ENCODE peak calls at places on chromosomes 5 and 9, in four cellular contexts. One of them, this sample, is unnamed.
A peak's percentile ranks its signal among the peaks of the same experiment; 100 is the strongest.

GRCh38 chr5:112146323-112146848 is 272.7 kb downstream of the EPB41L4A start:
- DNase-seq in stimulated activated CD8-positive, alpha-beta memory T cell treated with anti-CD3 and anti-CD28 coated beads, Interleukin-4, amount 100 ng/mL, for 24 hours: no peak
- DNase-seq in HuH-7: no peak
- DNase-seq in amniotic epithelial cell: peak; percentile 89
- DNase-seq in this sample: no peak

GRCh38 chr9:87405677-87406544 is 91.8 kb upstream of the DAPK1 start:
- DNase-seq in stimulated activated CD8-positive, alpha-beta memory T cell treated with anti-CD3 and anti-CD28 coated beads, Interleukin-4, amount 100 ng/mL, for 24 hours: no peak
- DNase-seq in HuH-7: no peak
- DNase-seq in amniotic epithelial cell: peak; percentile 77
- DNase-seq in this sample: no peak

GRCh38 chr5:93746406-93747056 is 5.1 kb upstream of the POU5F2 start:
- DNase-seq in stimulated activated CD8-positive, alpha-beta memory T cell treated with anti-CD3 and anti-CD28 coated beads, Interleukin-4, amount 100 ng/mL, for 24 hours: no peak
- DNase-seq in HuH-7: no peak
- DNase-seq in amniotic epithelial cell: peak; percentile 58
- DNase-seq in this sample: no peak

GRCh38 chr9:123339666-123340414 is 16.2 kb upstream of the CRB2 start:
- DNase-seq in stimulated activated CD8-positive, alpha-beta memory T cell treated with anti-CD3 and anti-CD28 coated beads, Interleukin-4, amount 100 ng/mL, for 24 hours: no peak
- DNase-seq in HuH-7: no peak
- DNase-seq in amniotic epithelial cell: peak; percentile 77
- DNase-seq in this sample: no peak

GRCh38 chr9:7961076-7961475 is 161.5 kb upstream of the DMAC1 start:
- DNase-seq in stimulated activated CD8-positive, alpha-beta memory T cell treated with anti-CD3 and anti-CD28 coated beads, Interleukin-4, amount 100 ng/mL, for 24 hours: no peak
- DNase-seq in HuH-7: no peak
- DNase-seq in amniotic epithelial cell: no peak
- DNase-seq in this sample: no peak

GRCh38 chr5:104189909-104190308 is 627.3 kb upstream of the NUDT12 start:
- DNase-seq in stimulated activated CD8-positive, alpha-beta memory T cell treated with anti-CD3 and anti-CD28 coated beads, Interleukin-4, amount 100 ng/mL, for 24 hours: no peak
- DNase-seq in HuH-7: no peak
- DNase-seq in amniotic epithelial cell: peak; percentile 89
- DNase-seq in this sample: no peak

GRCh38 chr9:134005381-134005780 is 13.3 kb upstream of the VAV2 start:
- DNase-seq in stimulated activated CD8-positive, alpha-beta memory T cell treated with anti-CD3 and anti-CD28 coated beads, Interleukin-4, amount 100 ng/mL, for 24 hours: no peak
- DNase-seq in HuH-7: no peak
- DNase-seq in amniotic epithelial cell: no peak
- DNase-seq in this sample: no peak

GRCh38 chr5:131987251-131987650 is 24.2 kb downstream of the ACSL6 start:
- DNase-seq in stimulated activated CD8-positive, alpha-beta memory T cell treated with anti-CD3 and anti-CD28 coated beads, Interleukin-4, amount 100 ng/mL, for 24 hours: no peak
- DNase-seq in HuH-7: no peak
- DNase-seq in amniotic epithelial cell: no peak
- DNase-seq in this sample: no peak

GRCh38 chr9:133793471-133793870 is 55.3 kb upstream of the SARDH start:
- DNase-seq in stimulated activated CD8-positive, alpha-beta memory T cell treated with anti-CD3 and anti-CD28 coated beads, Interleukin-4, amount 100 ng/mL, for 24 hours: no peak
- DNase-seq in HuH-7: no peak
- DNase-seq in amniotic epithelial cell: no peak
- DNase-seq in this sample: no peak

GRCh38 chr9:4517274-4517673 is 27.0 kb downstream of the SLC1A1 start:
- DNase-seq in stimulated activated CD8-positive, alpha-beta memory T cell treated with anti-CD3 and anti-CD28 coated beads, Interleukin-4, amount 100 ng/mL, for 24 hours: no peak
- DNase-seq in HuH-7: no peak
- DNase-seq in amniotic epithelial cell: peak; percentile 21
- DNase-seq in this sample: no peak

GRCh38 chr5:54443264-54443663 is 12.2 kb upstream of the HSPB3 start:
- DNase-seq in stimulated activated CD8-positive, alpha-beta memory T cell treated with anti-CD3 and anti-CD28 coated beads, Interleukin-4, amount 100 ng/mL, for 24 hours: no peak
- DNase-seq in HuH-7: no peak
- DNase-seq in amniotic epithelial cell: peak; percentile 40
- DNase-seq in this sample: peak; percentile 1

GRCh38 chr5:535781-536698 is 11.8 kb upstream of the SLC9A3 start:
- DNase-seq in stimulated activated CD8-positive, alpha-beta memory T cell treated with anti-CD3 and anti-CD28 coated beads, Interleukin-4, amount 100 ng/mL, for 24 hours: no peak
- DNase-seq in HuH-7: no peak
- DNase-seq in amniotic epithelial cell: no peak
- DNase-seq in this sample: no peak

GRCh38 chr9:35958104-35958825 is at the start of gene OR2S2:
- DNase-seq in stimulated activated CD8-positive, alpha-beta memory T cell treated with anti-CD3 and anti-CD28 coated beads, Interleukin-4, amount 100 ng/mL, for 24 hours: no peak
- DNase-seq in HuH-7: no peak
- DNase-seq in amniotic epithelial cell: no peak
- DNase-seq in this sample: no peak